ENCODE peak calls at places on chromosomes 6 and 20, in ten cellular contexts. One of them, this sample, is unnamed.

GRCh38 chr20:19808498-19808897 is 50.4 kb downstream of the RIN2 start:
- DNase-seq in sigmoid colon: no peak
- DNase-seq in breast epithelium: no peak
- DNase-seq in neural progenitor cell: no peak
- DNase-seq in choroid plexus epithelial cell: peak
- DNase-seq in fibroblast of the aortic adventitia: no peak
- DNase-seq in body of pancreas: no peak
- DNase-seq in MM.1S: no peak
- DNase-seq in left lung: no peak
- DNase-seq in Panc1: no peak
- DNase-seq in this sample: no peak

GRCh38 chr6:33147807-33148666 is 44.2 kb downstream of the COL11A2 start:
- DNase-seq in sigmoid colon: no peak
- DNase-seq in breast epithelium: no peak
- DNase-seq in neural progenitor cell: peak
- DNase-seq in choroid plexus epithelial cell: peak
- DNase-seq in fibroblast of the aortic adventitia: peak
- DNase-seq in body of pancreas: peak
- DNase-seq in MM.1S: no peak
- DNase-seq in left lung: no peak
- DNase-seq in Panc1: no peak
- DNase-seq in this sample: no peak

GRCh38 chr6:129672883-129673631 is 36.9 kb downstream of the ARHGAP18 start:
- DNase-seq in sigmoid colon: no peak
- DNase-seq in breast epithelium: no peak
- DNase-seq in neural progenitor cell: no peak
- DNase-seq in choroid plexus epithelial cell: peak
- DNase-seq in fibroblast of the aortic adventitia: peak
- DNase-seq in body of pancreas: no peak
- DNase-seq in MM.1S: peak
- DNase-seq in left lung: no peak
- DNase-seq in Panc1: peak
- DNase-seq in this sample: no peak

GRCh38 chr20:45489083-45489531 is 19.6 kb downstream of the WFDC2 start:
- DNase-seq in sigmoid colon: no peak
- DNase-seq in breast epithelium: no peak
- DNase-seq in neural progenitor cell: no peak
- DNase-seq in choroid plexus epithelial cell: no peak
- DNase-seq in fibroblast of the aortic adventitia: peak
- DNase-seq in body of pancreas: no peak
- DNase-seq in MM.1S: no peak
- DNase-seq in left lung: no peak
- DNase-seq in Panc1: no peak
- DNase-seq in this sample: no peak

GRCh38 chr6:46626228-46626909 is 26.2 kb downstream of the CYP39A1 start:
- DNase-seq in sigmoid colon: no peak
- DNase-seq in breast epithelium: no peak
- DNase-seq in neural progenitor cell: peak
- DNase-seq in choroid plexus epithelial cell: peak
- DNase-seq in fibroblast of the aortic adventitia: peak
- DNase-seq in body of pancreas: no peak
- DNase-seq in MM.1S: peak
- DNase-seq in left lung: no peak
- DNase-seq in Panc1: no peak
- DNase-seq in this sample: no peak

GRCh38 chr6:138098306-138098705 is 8.9 kb downstream of the PERP start:
- DNase-seq in sigmoid colon: no peak
- DNase-seq in breast epithelium: no peak
- DNase-seq in neural progenitor cell: no peak
- DNase-seq in choroid plexus epithelial cell: no peak
- DNase-seq in fibroblast of the aortic adventitia: no peak
- DNase-seq in body of pancreas: no peak
- DNase-seq in MM.1S: no peak
- DNase-seq in left lung: no peak
- DNase-seq in Panc1: no peak
- DNase-seq in this sample: no peak

GRCh38 chr6:30841644-30842504 is 42.4 kb upstream of the DDR1 start:
- DNase-seq in sigmoid colon: no peak
- DNase-seq in breast epithelium: no peak
- DNase-seq in neural progenitor cell: no peak
- DNase-seq in choroid plexus epithelial cell: peak
- DNase-seq in fibroblast of the aortic adventitia: peak
- DNase-seq in body of pancreas: no peak
- DNase-seq in MM.1S: no peak
- DNase-seq in left lung: no peak
- DNase-seq in Panc1: no peak
- DNase-seq in this sample: no peak

GRCh38 chr6:12395898-12396297 is 105.7 kb downstream of the EDN1 start:
- DNase-seq in sigmoid colon: no peak
- DNase-seq in breast epithelium: no peak
- DNase-seq in neural progenitor cell: no peak
- DNase-seq in choroid plexus epithelial cell: peak
- DNase-seq in fibroblast of the aortic adventitia: peak
- DNase-seq in body of pancreas: no peak
- DNase-seq in MM.1S: no peak
- DNase-seq in left lung: no peak
- DNase-seq in Panc1: no peak
- DNase-seq in this sample: no peak

GRCh38 chr6:137044366-137045220 is at the start of gene IL20RA:
- DNase-seq in sigmoid colon: peak
- DNase-seq in breast epithelium: no peak
- DNase-seq in neural progenitor cell: peak
- DNase-seq in choroid plexus epithelial cell: peak
- DNase-seq in fibroblast of the aortic adventitia: peak
- DNase-seq in body of pancreas: peak
- DNase-seq in MM.1S: peak
- DNase-seq in left lung: peak
- DNase-seq in Panc1: no peak
- DNase-seq in this sample: no peak

GRCh38 chr6:137827977-137828815 is 38.9 kb upstream of the TNFAIP3 start:
- DNase-seq in sigmoid colon: no peak
- DNase-seq in breast epithelium: no peak
- DNase-seq in neural progenitor cell: no peak
- DNase-seq in choroid plexus epithelial cell: no peak
- DNase-seq in fibroblast of the aortic adventitia: no peak
- DNase-seq in body of pancreas: no peak
- DNase-seq in MM.1S: peak
- DNase-seq in left lung: no peak
- DNase-seq in Panc1: no peak
- DNase-seq in this sample: no peak

GRCh38 chr20:56014998-56015397 is 9.7 kb upstream of the CBLN4 start:
- DNase-seq in sigmoid colon: no peak
- DNase-seq in breast epithelium: no peak
- DNase-seq in neural progenitor cell: no peak
- DNase-seq in choroid plexus epithelial cell: no peak
- DNase-seq in fibroblast of the aortic adventitia: no peak
- DNase-seq in body of pancreas: no peak
- DNase-seq in MM.1S: no peak
- DNase-seq in left lung: no peak
- DNase-seq in Panc1: no peak
- DNase-seq in this sample: no peak

GRCh38 chr6:109690373-109690739 is 646 bp downstream of the AK9 start:
- DNase-seq in sigmoid colon: peak
- DNase-seq in breast epithelium: peak
- DNase-seq in neural progenitor cell: peak
- DNase-seq in choroid plexus epithelial cell: no peak
- DNase-seq in fibroblast of the aortic adventitia: no peak
- DNase-seq in body of pancreas: peak
- DNase-seq in MM.1S: peak
- DNase-seq in left lung: peak
- DNase-seq in Panc1: no peak
- DNase-seq in this sample: no peak

GRCh38 chr20:63519765-63520593 is 586 bp upstream of the PPDPF start:
- DNase-seq in sigmoid colon: no peak
- DNase-seq in breast epithelium: peak
- DNase-seq in neural progenitor cell: peak
- DNase-seq in choroid plexus epithelial cell: no peak
- DNase-seq in fibroblast of the aortic adventitia: no peak
- DNase-seq in body of pancreas: peak
- DNase-seq in MM.1S: no peak
- DNase-seq in left lung: peak
- DNase-seq in Panc1: no peak
- DNase-seq in this sample: no peak

GRCh38 chr6:108968325-108968724 is 120.1 kb downstream of the ARMC2 start:
- DNase-seq in sigmoid colon: no peak
- DNase-seq in breast epithelium: no peak
- DNase-seq in neural progenitor cell: no peak
- DNase-seq in choroid plexus epithelial cell: no peak
- DNase-seq in fibroblast of the aortic adventitia: no peak
- DNase-seq in body of pancreas: no peak
- DNase-seq in MM.1S: no peak
- DNase-seq in left lung: peak
- DNase-seq in Panc1: no peak
- DNase-seq in this sample: no peak

GRCh38 chr6:44470106-44470446 is 82.6 kb downstream of the CDC5L start:
- DNase-seq in sigmoid colon: no peak
- DNase-seq in breast epithelium: no peak
- DNase-seq in neural progenitor cell: no peak
- DNase-seq in choroid plexus epithelial cell: no peak
- DNase-seq in fibroblast of the aortic adventitia: no peak
- DNase-seq in body of pancreas: peak
- DNase-seq in MM.1S: no peak
- DNase-seq in left lung: no peak
- DNase-seq in Panc1: no peak
- DNase-seq in this sample: peak

GRCh38 chr20:33518071-33518470 is 28.2 kb downstream of the CBFA2T2 start:
- DNase-seq in sigmoid colon: no peak
- DNase-seq in breast epithelium: no peak
- DNase-seq in neural progenitor cell: peak
- DNase-seq in choroid plexus epithelial cell: peak
- DNase-seq in fibroblast of the aortic adventitia: peak
- DNase-seq in body of pancreas: no peak
- DNase-seq in MM.1S: no peak
- DNase-seq in left lung: no peak
- DNase-seq in Panc1: no peak
- DNase-seq in this sample: no peak

GRCh38 chr6:4210619-4211419 is 75.4 kb upstream of the ECI2 start:
- DNase-seq in sigmoid colon: no peak
- DNase-seq in breast epithelium: peak
- DNase-seq in neural progenitor cell: peak
- DNase-seq in choroid plexus epithelial cell: peak
- DNase-seq in fibroblast of the aortic adventitia: peak
- DNase-seq in body of pancreas: peak
- DNase-seq in MM.1S: peak
- DNase-seq in left lung: no peak
- DNase-seq in Panc1: peak
- DNase-seq in this sample: peak

GRCh38 chr20:8019178-8019997 is at the start of gene TMX4:
- DNase-seq in sigmoid colon: peak
- DNase-seq in breast epithelium: peak
- DNase-seq in neural progenitor cell: peak
- DNase-seq in choroid plexus epithelial cell: peak
- DNase-seq in fibroblast of the aortic adventitia: peak
- DNase-seq in body of pancreas: peak
- DNase-seq in MM.1S: peak
- DNase-seq in left lung: peak
- DNase-seq in Panc1: peak
- DNase-seq in this sample: peak
- TF ChIP-seq CTCF in sigmoid colon: peak
- TF ChIP-seq CTCF in breast epithelium: peak
- TF ChIP-seq CTCF in neural progenitor cell: peak
- TF ChIP-seq CTCF in choroid plexus epithelial cell: peak
- TF ChIP-seq CTCF in fibroblast of the aortic adventitia: peak
- TF ChIP-seq CTCF in body of pancreas: peak
- TF ChIP-seq CTCF in MM.1S: peak
- TF ChIP-seq CTCF in left lung: peak
- TF ChIP-seq CTCF in Panc1: peak
- TF ChIP-seq CTCF in this sample: peak

DNA sequence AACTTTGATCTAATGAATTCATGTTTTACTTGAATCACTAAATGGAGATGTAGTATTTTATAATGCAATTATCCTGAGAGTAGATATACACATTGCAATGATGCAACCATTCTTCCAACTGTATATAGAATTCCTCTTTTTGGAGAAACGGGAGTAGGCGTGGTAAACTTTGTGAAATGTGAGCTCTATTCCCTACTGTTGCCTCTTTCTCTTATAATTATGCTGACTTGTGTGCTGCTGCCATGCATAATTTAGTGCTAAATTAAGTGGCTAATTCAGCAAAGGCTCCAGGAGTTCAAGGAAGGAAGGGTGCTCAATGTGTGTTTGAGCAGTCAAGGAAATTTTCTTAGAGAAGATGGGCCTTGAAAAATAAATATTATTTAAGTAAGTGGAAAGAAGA is 116.7 kb upstream of the SLC35B3 start:
- DNase-seq in sigmoid colon: no peak
- DNase-seq in breast epithelium: no peak
- DNase-seq in neural progenitor cell: no peak
- DNase-seq in choroid plexus epithelial cell: no peak
- DNase-seq in fibroblast of the aortic adventitia: no peak
- DNase-seq in body of pancreas: no peak
- DNase-seq in MM.1S: no peak
- DNase-seq in left lung: no peak
- DNase-seq in Panc1: no peak
- DNase-seq in this sample: no peak
- H3K4me3 ChIP-seq in sigmoid colon: no peak
- H3K4me3 ChIP-seq in breast epithelium: no peak
- H3K4me3 ChIP-seq in neural progenitor cell: no peak
- H3K4me3 ChIP-seq in choroid plexus epithelial cell: no peak
- H3K4me3 ChIP-seq in fibroblast of the aortic adventitia: no peak
- H3K4me3 ChIP-seq in body of pancreas: no peak
- H3K4me3 ChIP-seq in MM.1S: no peak
- H3K4me3 ChIP-seq in left lung: no peak
- H3K4me3 ChIP-seq in Panc1: no peak
- H3K4me3 ChIP-seq in this sample: no peak

GRCh38 chr6:144033816-144034540 is 25.9 kb upstream of the PLAGL1 start:
- DNase-seq in sigmoid colon: no peak
- DNase-seq in breast epithelium: no peak
- DNase-seq in neural progenitor cell: peak
- DNase-seq in choroid plexus epithelial cell: peak
- DNase-seq in fibroblast of the aortic adventitia: peak
- DNase-seq in body of pancreas: no peak
- DNase-seq in MM.1S: no peak
- DNase-seq in left lung: peak
- DNase-seq in Panc1: no peak
- DNase-seq in this sample: no peak

GRCh38 chr6:144036064-144036873 is 28.2 kb upstream of the PLAGL1 start:
- DNase-seq in sigmoid colon: no peak
- DNase-seq in breast epithelium: no peak
- DNase-seq in neural progenitor cell: peak
- DNase-seq in choroid plexus epithelial cell: peak
- DNase-seq in fibroblast of the aortic adventitia: peak
- DNase-seq in body of pancreas: no peak
- DNase-seq in MM.1S: no peak
- DNase-seq in left lung: peak
- DNase-seq in Panc1: no peak
- DNase-seq in this sample: no peak
- TF ChIP-seq CTCF in sigmoid colon: no peak
- TF ChIP-seq CTCF in breast epithelium: no peak
- TF ChIP-seq CTCF in neural progenitor cell: peak
- TF ChIP-seq CTCF in choroid plexus epithelial cell: no peak
- TF ChIP-seq CTCF in fibroblast of the aortic adventitia: no peak
- TF ChIP-seq CTCF in body of pancreas: no peak
- TF ChIP-seq CTCF in MM.1S: no peak
- TF ChIP-seq CTCF in left lung: no peak
- TF ChIP-seq CTCF in Panc1: peak
- TF ChIP-seq CTCF in this sample: no peak

DNA sequence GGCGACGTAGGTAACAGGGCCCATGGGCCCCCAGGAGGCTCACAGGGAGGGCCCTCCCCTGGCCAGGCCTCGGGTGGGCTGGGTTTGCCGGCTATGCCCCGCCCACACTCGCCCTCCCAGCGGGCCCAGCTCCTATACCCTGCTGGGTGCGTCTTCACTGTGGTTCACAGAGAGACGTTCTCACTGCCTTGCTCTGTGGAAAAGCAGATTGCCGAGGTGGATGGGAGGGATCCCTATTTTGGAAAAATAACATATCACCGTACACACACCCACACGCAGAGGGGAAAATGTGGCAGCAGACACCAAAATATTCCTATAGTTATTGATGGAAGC is 49.6 kb downstream of the TMEM242 start:
- DNase-seq in sigmoid colon: no peak
- DNase-seq in breast epithelium: no peak
- DNase-seq in neural progenitor cell: peak
- DNase-seq in choroid plexus epithelial cell: peak
- DNase-seq in fibroblast of the aortic adventitia: no peak
- DNase-seq in body of pancreas: no peak
- DNase-seq in MM.1S: no peak
- DNase-seq in left lung: peak
- DNase-seq in Panc1: no peak
- DNase-seq in this sample: no peak
- H3K4me3 ChIP-seq in sigmoid colon: peak
- H3K4me3 ChIP-seq in breast epithelium: peak
- H3K4me3 ChIP-seq in neural progenitor cell: peak
- H3K4me3 ChIP-seq in choroid plexus epithelial cell: peak
- H3K4me3 ChIP-seq in fibroblast of the aortic adventitia: no peak
- H3K4me3 ChIP-seq in body of pancreas: no peak
- H3K4me3 ChIP-seq in MM.1S: peak
- H3K4me3 ChIP-seq in left lung: no peak
- H3K4me3 ChIP-seq in Panc1: peak
- H3K4me3 ChIP-seq in this sample: no peak